ENCODE peak calls at places on chromosomes 6 and 20, in seven cellular contexts. Y is NCI-H69; I is RCC 7860; N is GM20000; W is naive thymus-derived CD4-positive, alpha-beta T cell; Q is T-helper 17 cell; F is HEK293T. L is an unnamed sample.

GRCh38 chr20:18904624-18905023 is 91.0 kb downstream of the SCP2D1 start:
- DNase-seq in Y (peak), I (no peak), N (no peak), W (no peak), Q (no peak), F (no peak), L (no peak)

GRCh38 chr20:33944914-33945313 is 48.8 kb upstream of the RALY start:
- DNase-seq in Y (peak), I (no peak), N (no peak), W (no peak), Q (no peak), F (no peak), L (no peak)

GRCh38 chr6:3977875-3978711 is 100.8 kb downstream of the FAM217A start:
- DNase-seq in Y (peak), I (peak), N (peak), W (peak), Q (no peak), F (peak), L (peak)

GRCh38 chr6:70413829-70414494 is 654 bp downstream of the FAM135A start:
- DNase-seq in Y (peak), I (no peak), N (peak), W (no peak), Q (peak), F (peak), L (no peak)

GRCh38 chr20:50442526-50442925 is 67.7 kb upstream of the PTPN1 start:
- DNase-seq in Y (no peak), I (no peak), N (no peak), W (no peak), Q (no peak), F (no peak), L (no peak)

GRCh38 chr20:51354769-51355319 is 187.7 kb downstream of the NFATC2 start:
- DNase-seq in Y (peak), I (peak), N (no peak), W (no peak), Q (no peak), F (no peak), L (no peak)

GRCh38 chr20:49505518-49505917 is 23.1 kb upstream of the KCNB1 start:
- DNase-seq in Y (peak), I (peak), N (no peak), W (no peak), Q (no peak), F (no peak), L (no peak)

GRCh38 chr6:95991906-95992305 is 23.9 kb upstream of the FUT9 start:
- DNase-seq in Y (no peak), I (no peak), N (no peak), W (no peak), Q (no peak), F (no peak), L (no peak)

GRCh38 chr20:10731190-10731955 is 57.6 kb upstream of the JAG1 start:
- DNase-seq in Y (no peak), I (peak), N (no peak), W (no peak), Q (no peak), F (no peak), L (no peak)

GRCh38 chr6:31441368-31442267 is 38.2 kb downstream of the MICA start:
- DNase-seq in Y (peak), I (peak), N (peak), W (peak), Q (peak), F (peak), L (no peak)

GRCh38 chr6:169722362-169723199 is 1.7 kb downstream of the PHF10 start:
- DNase-seq in Y (peak), I (peak), N (peak), W (no peak), Q (no peak), F (peak), L (peak)

GRCh38 chr6:150334790-150335783 is 33.7 kb upstream of the IYD start:
- DNase-seq in Y (peak), I (peak), N (peak), W (no peak), Q (no peak), F (peak), L (peak)

L was measured in pulmonary artery endothelial cell.